ENCODE peak calls at places on chromosomes 12 and 14, in six cellular contexts. H is effector memory CD8-positive, alpha-beta T cell; G is GM19239; Y is adipocyte; Q is fibroblast of lung; W is iris pigment epithelial cell. R is an unnamed sample.

GRCh38 chr14:54867011-54867410 is 35.6 kb downstream of the GCH1 start:
- DNase-seq in H (no peak), Y (peak), G (no peak), Q (peak), W (no peak), R (no peak)

GRCh38 chr14:57057803-57058202 is 210.9 kb downstream of the EXOC5 start:
- DNase-seq in Q (no peak), H (no peak), G (no peak), W (no peak), Y (no peak), R (no peak)

GRCh38 chr12:3770891-3771290 is 18.0 kb upstream of the CRACR2A start:
- DNase-seq in Q (peak), G (no peak), W (peak), Y (peak), H (no peak), R (no peak)

GRCh38 chr14:59018978-59019377 is 169.5 kb upstream of the DAAM1 start:
- DNase-seq in G (no peak), H (no peak), W (peak), Y (no peak), Q (no peak), R (no peak)

GRCh38 chr14:98770151-98770550 is 501.8 kb downstream of the BCL11B start:
- DNase-seq in H (no peak), W (no peak), Q (no peak), G (no peak), Y (no peak), R (no peak)

GRCh38 chr14:97336179-97336578 is 539.0 kb downstream of the VRK1 start:
- DNase-seq in H (no peak), Y (no peak), W (no peak), G (no peak), Q (no peak), R (no peak)

GRCh38 chr12:130014485-130014807 is 110.6 kb upstream of the TMEM132D start:
- DNase-seq in Q (no peak), H (no peak), Y (no peak), G (no peak), W (no peak), R (no peak)

GRCh38 chr14:29805415-29806123 is 122.1 kb downstream of the PRKD1 start:
- DNase-seq in W (peak), Y (peak), G (no peak), Q (peak), H (no peak), R (no peak)

GRCh38 chr14:104103061-104104005 is 17.8 kb downstream of the ASPG start:
- DNase-seq in W (no peak), Y (no peak), Q (no peak), G (no peak), H (no peak), R (no peak)

GRCh38 chr14:61662437-61663311 is 32.6 kb upstream of the HIF1A start:
- DNase-seq in H (peak), Y (peak), G (peak), W (peak), Q (peak), R (peak)

GRCh38 chr12:113359133-113359938 is 949 bp downstream of the PLBD2 start:
- DNase-seq in Y (peak), W (no peak), Q (peak), G (no peak), H (peak), R (no peak)

GRCh38 chr12:113757223-113758002 is 208.7 kb downstream of the RBM19 start:
- DNase-seq in H (no peak), Q (no peak), W (no peak), G (no peak), Y (no peak), R (no peak)

GRCh38 chr12:57583008-57583831 is 7.8 kb upstream of the PIP4K2C start:
- DNase-seq in W (peak), Q (peak), H (peak), G (peak), Y (peak), R (peak)

GRCh38 chr14:92780444-92780843 is 13.7 kb upstream of the GOLGA5 start:
- DNase-seq in Q (peak), G (no peak), Y (no peak), H (no peak), W (peak), R (no peak)

GRCh38 chr14:55782166-55782565 is 202.2 kb downstream of the KTN1 start:
- DNase-seq in W (peak), H (no peak), Q (no peak), G (no peak), Y (peak), R (no peak)

GRCh38 chr12:116818341-116818856 is 62.8 kb downstream of the HRK start:
- DNase-seq in Y (peak), W (no peak), Q (peak), H (no peak), G (no peak), R (no peak)

GRCh38 chr12:127881371-127882140 is 385.4 kb upstream of the TMEM132C start:
- DNase-seq in H (no peak), Y (peak), Q (no peak), G (no peak), W (no peak), R (no peak)

GRCh38 chr12:86741531-86741930 is 485.3 kb upstream of the MGAT4C start:
- DNase-seq in G (no peak), H (no peak), Q (no peak), W (peak), Y (peak), R (no peak)

GRCh38 chr12:15698377-15698867 is 90.8 kb downstream of the EPS8 start:
- DNase-seq in Y (no peak), W (no peak), H (no peak), Q (no peak), G (no peak), R (no peak)

GRCh38 chr14:35368993-35369392 is 35.6 kb downstream of the NFKBIA start:
- DNase-seq in Y (no peak), G (no peak), H (no peak), Q (no peak), W (no peak), R (no peak)

GRCh38 chr12:104049278-104050257 is at the start of gene GLT8D2:
- DNase-seq in G (no peak), H (no peak), Q (peak), W (peak), Y (peak), R (no peak)

GRCh38 chr12:95790025-95790911 is at the start of gene NTN4:
- DNase-seq in Q (no peak), Y (peak), H (peak), W (no peak), G (no peak), R (peak)

GRCh38 chr12:80412343-80412953 is 31.6 kb upstream of the PTPRQ start:
- DNase-seq in G (peak), H (no peak), W (peak), Y (peak), Q (peak), R (peak)

GRCh38 chr12:8032242-8033152 is at the start of gene FOXJ2:
- DNase-seq in G (peak), Q (peak), Y (peak), H (peak), W (peak), R (peak)

GRCh38 chr12:12717586-12718381 is 616 bp downstream of the CDKN1B start:
- DNase-seq in W (no peak), Q (no peak), G (no peak), Y (peak), H (no peak), R (no peak)

GRCh38 chr14:75711796-75712211 is 50.8 kb downstream of the TTLL5 start:
- DNase-seq in H (no peak), Q (peak), G (no peak), W (peak), Y (peak), R (peak)

GRCh38 chr14:20934148-20934762 is 21.0 kb upstream of the RNASE2 start:
- DNase-seq in Q (peak), Y (peak), G (peak), H (peak), W (peak), R (peak)

GRCh38 chr12:68113644-68114043 is 45.9 kb downstream of the IFNG start:
- DNase-seq in W (no peak), G (no peak), Y (no peak), Q (no peak), H (peak), R (no peak)

GRCh38 chr14:100406505-100407131 is 83.5 kb downstream of the SLC25A47 start:
- DNase-seq in H (peak), Y (no peak), Q (peak), G (no peak), W (peak), R (no peak)

GRCh38 chr14:99029150-99029915 is 242.7 kb downstream of the BCL11B start:
- DNase-seq in G (no peak), W (no peak), Q (no peak), Y (no peak), H (no peak), R (no peak)

GRCh38 chr12:90253674-90254181 is 545.1 kb upstream of the ATP2B1 start:
- DNase-seq in W (peak), G (peak), Q (peak), Y (peak), H (peak), R (peak)

GRCh38 chr14:99790978-99791376 is 2.2 kb upstream of the EML1 start:
- DNase-seq in G (no peak), Y (no peak), Q (no peak), H (no peak), W (no peak), R (no peak)

GRCh38 chr14:61647704-61648103 is 47.6 kb upstream of the HIF1A start:
- DNase-seq in Y (no peak), H (no peak), Q (no peak), W (no peak), G (no peak), R (no peak)

GRCh38 chr12:3071107-3071506 is 6.1 kb upstream of the TSPAN9 start:
- DNase-seq in G (no peak), W (no peak), Q (no peak), H (no peak), Y (no peak), R (no peak)

GRCh38 chr12:39912211-39912980 is 193.5 kb downstream of the SLC2A13 start:
- DNase-seq in G (no peak), Q (no peak), H (no peak), W (no peak), Y (no peak), R (no peak)

GRCh38 chr12:52191841-52192791 is at the start of gene KRT80:
- DNase-seq in Y (peak), H (no peak), Q (peak), G (no peak), W (peak), R (no peak)

GRCh38 chr12:7844131-7844530 is 28.6 kb downstream of the SLC2A14 start:
- DNase-seq in G (no peak), H (no peak), W (peak), Q (no peak), Y (no peak), R (no peak)

GRCh38 chr12:47988073-47989022 is 15.9 kb downstream of the COL2A1 start:
- DNase-seq in H (no peak), W (no peak), Q (no peak), Y (peak), G (no peak), R (no peak)

GRCh38 chr12:13229504-13229903 is 33.0 kb downstream of the EMP1 start:
- DNase-seq in Q (no peak), H (no peak), W (no peak), Y (no peak), G (no peak), R (no peak)

GRCh38 chr12:59938190-59938962 is 342.5 kb downstream of the SLC16A7 start:
- DNase-seq in Y (no peak), W (no peak), G (no peak), H (no peak), Q (no peak), R (no peak)